ENCODE peak calls at places on chromosome X, in four cellular contexts. P is suprapubic skin, I is transverse colon, V is stomach. Y is an unnamed sample.

GRCh38 chrX:123960956-123961267 is 594 bp upstream of the STAG2 start:
- DNase-seq in P (no peak), I (no peak), V (no peak), Y (no peak)

GRCh38 chrX:1205681-1206611 is 6.5 kb downstream of the CRLF2 start:
- DNase-seq in P (no peak), I (peak), V (no peak), Y (peak)

GRCh38 chrX:132382068-132382467 is 106.8 kb downstream of the MBNL3 start:
- DNase-seq in P (no peak), I (no peak), V (no peak), Y (no peak)

GRCh38 chrX:108396188-108396885 is 41.9 kb downstream of the COL4A6 start:
- DNase-seq in P (no peak), I (no peak), V (no peak), Y (no peak)

GRCh38 chrX:68455151-68455510 is 21.8 kb upstream of the OPHN1 start:
- DNase-seq in P (no peak), I (no peak), V (no peak), Y (no peak)

GRCh38 chrX:40230646-40231045 is 132.9 kb upstream of the BCOR start:
- DNase-seq in P (no peak), I (no peak), V (no peak), Y (no peak)

GRCh38 chrX:44010626-44011025 is 37.4 kb upstream of the NDP start:
- DNase-seq in P (no peak), I (no peak), V (no peak), Y (no peak)

GRCh38 chrX:129636175-129636681 is 18.5 kb downstream of the APLN start:
- DNase-seq in P (no peak), I (peak), V (no peak), Y (no peak)

GRCh38 chrX:74232859-74233258 is 71.1 kb upstream of the ZCCHC13 start:
- DNase-seq in P (no peak), I (no peak), V (no peak), Y (no peak)

GRCh38 chrX:21926527-21927278 is 13.8 kb upstream of the SMS start:
- DNase-seq in P (no peak), I (no peak), V (no peak), Y (no peak)

GRCh38 chrX:97740886-97741285 is 857.2 kb downstream of the RPA4 start:
- DNase-seq in P (no peak), I (no peak), V (no peak), Y (no peak)

GRCh38 chrX:9847071-9847470 is 60.8 kb downstream of the SHROOM2 start:
- DNase-seq in P (no peak), I (no peak), V (no peak), Y (no peak)

GRCh38 chrX:40468033-40468979 is 112.5 kb upstream of the ATP6AP2 start:
- DNase-seq in P (no peak), I (peak), V (peak), Y (peak)

GRCh38 chrX:9614016-9614415 is 149.2 kb downstream of the TBL1X start:
- DNase-seq in P (no peak), I (no peak), V (no peak), Y (no peak)

GRCh38 chrX:118418811-118419251 is 72.9 kb downstream of the WDR44 start:
- DNase-seq in P (no peak), I (peak), V (no peak), Y (no peak)

GRCh38 chrX:129755779-129756650 is 17.2 kb downstream of the XPNPEP2 start:
- DNase-seq in P (no peak), I (no peak), V (no peak), Y (no peak)

GRCh38 chrX:150324035-150324728 is 38.9 kb upstream of the MAMLD1 start:
- DNase-seq in P (no peak), I (no peak), V (no peak), Y (no peak)

GRCh38 chrX:13147147-13147546 is 102.7 kb upstream of the FAM9C start:
- DNase-seq in P (no peak), I (no peak), V (no peak), Y (no peak)

GRCh38 chrX:134338527-134338926 is 101.5 kb downstream of the CCDC160 start:
- DNase-seq in P (no peak), I (no peak), V (no peak), Y (no peak)

GRCh38 chrX:25180242-25180641 is 164.5 kb upstream of the ARX start:
- DNase-seq in P (no peak), I (no peak), V (no peak), Y (no peak)
- TF ChIP-seq EP300 in P (no peak), I (no peak), V (no peak), Y (no peak)

DNA sequence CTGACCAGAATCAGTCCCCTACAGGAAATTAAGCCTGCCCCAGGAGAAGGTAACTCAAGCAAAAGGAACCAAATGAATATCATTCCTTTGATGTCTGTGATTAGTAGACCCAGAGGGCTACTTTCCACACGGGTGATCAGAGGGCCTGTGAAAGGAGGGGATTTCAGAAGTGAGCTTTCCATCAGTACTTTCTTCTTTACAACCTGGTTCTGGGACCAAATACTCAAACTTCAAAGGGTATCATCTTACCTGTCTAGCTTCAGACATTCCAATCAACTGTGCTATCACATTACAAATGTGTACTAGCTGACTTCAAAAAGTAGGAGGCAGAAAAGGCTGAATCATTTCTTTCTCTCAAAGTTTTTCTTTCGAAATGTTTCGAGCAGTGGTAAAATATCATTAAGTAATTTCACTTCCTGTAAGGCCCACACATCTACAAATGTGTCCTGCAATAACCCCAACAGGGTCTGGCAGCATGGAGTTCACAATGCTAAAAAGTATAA is 23.9 kb downstream of the ACSL4 start:
- DNase-seq in P (no peak), I (no peak), V (no peak), Y (no peak)
- TF ChIP-seq EP300 in P (no peak), I (no peak), V (no peak), Y (no peak)

DNA sequence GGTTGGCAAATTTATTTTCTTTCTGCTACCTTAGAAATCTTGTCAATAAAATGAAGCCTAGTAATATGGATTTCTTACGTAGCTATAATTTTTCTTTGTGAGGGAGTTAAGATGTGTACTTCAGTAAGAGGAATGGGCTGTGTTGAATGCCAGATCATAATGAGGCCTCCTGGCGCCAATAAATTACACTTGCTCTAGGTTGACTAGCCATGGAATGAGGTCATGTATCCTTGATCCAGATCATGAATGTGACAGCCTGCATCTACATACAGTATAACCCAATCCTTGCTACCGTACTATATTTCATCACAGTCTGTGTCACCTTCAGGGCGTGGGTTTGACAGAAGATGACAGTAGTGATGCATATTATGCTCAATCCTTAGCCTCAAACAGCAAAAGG is 36.2 kb downstream of the NHS start:
- DNase-seq in P (no peak), I (no peak), V (no peak), Y (no peak)
- TF ChIP-seq EP300 in P (no peak), I (no peak), V (no peak), Y (no peak)

DNA sequence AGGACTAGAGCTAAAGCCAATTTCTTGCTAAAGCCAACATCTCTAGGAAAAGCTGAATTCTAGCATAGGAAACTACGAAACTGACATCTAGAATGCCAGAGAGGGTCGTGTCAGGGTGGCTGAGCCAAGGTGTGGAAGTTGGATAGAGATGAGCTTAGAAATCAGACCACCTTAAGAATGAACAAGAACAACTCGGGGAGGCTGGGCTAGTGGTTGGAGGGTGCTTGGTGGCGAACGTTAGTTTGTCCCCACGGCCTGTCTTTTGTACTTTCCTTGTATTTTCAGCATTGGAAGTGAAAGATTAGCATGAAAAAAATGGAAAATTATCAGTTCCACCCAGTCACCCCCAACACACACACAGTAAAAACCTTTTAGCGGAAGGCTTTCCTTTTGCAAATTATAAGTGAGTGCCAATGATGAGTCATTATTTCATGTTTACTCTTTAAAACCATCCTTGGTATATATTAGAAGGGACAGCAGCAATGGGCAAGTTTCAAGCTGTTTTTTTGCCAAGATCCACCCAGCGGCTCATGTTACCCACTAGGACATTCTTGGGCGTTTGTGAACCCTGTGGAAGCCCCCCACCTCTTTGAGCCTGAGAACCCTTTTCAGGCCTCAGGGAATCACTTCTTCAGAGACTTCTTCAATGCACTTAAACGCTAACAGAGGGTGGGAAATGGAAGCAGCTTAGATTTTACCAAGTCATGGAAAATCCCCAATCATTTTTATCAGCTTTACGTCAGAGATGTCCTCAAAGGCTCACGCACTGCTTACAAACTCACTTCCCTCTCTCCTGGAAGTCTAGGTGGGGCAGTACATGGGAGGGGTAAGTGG is 4.9 kb upstream of the PPEF1 start:
- DNase-seq in P (no peak), I (no peak), V (no peak), Y (no peak)
- TF ChIP-seq EP300 in P (no peak), I (no peak), V (no peak), Y (peak)

GRCh38 chrX:136204571-136204970 is 46.6 kb downstream of the MAP7D3 start:
- DNase-seq in P (peak), I (peak), V (no peak), Y (peak)
- TF ChIP-seq EP300 in P (no peak), I (no peak), V (no peak), Y (no peak)